ENCODE peak calls at places on chromosomes 13 and 19, in five cellular contexts. J is epithelial cell of esophagus, B is uterus, T is HCT116, Z is fibroblast of pulmonary artery. P is an unnamed sample.

GRCh38 chr19:42279902-42280760 is 11.1 kb downstream of the CIC start:
- DNase-seq in J (peak; percentile 86), B (peak; percentile 94), T (peak; percentile 77), Z (peak; percentile 93), P (peak; percentile 93)

GRCh38 chr19:13831560-13832056 is 36.4 kb downstream of the ZSWIM4 start:
- DNase-seq in J (peak; percentile 53), B (peak; percentile 15), T (no peak), Z (no peak), P (no peak)

GRCh38 chr19:44607049-44607448 is 6.3 kb upstream of the IGSF23 start:
- DNase-seq in J (peak; percentile 76), B (no peak), T (no peak), Z (peak; percentile 69), P (no peak)

GRCh38 chr13:113140677-113141590 is 17.5 kb upstream of the PROZ start:
- DNase-seq in J (no peak), B (no peak), T (no peak), Z (no peak), P (no peak)

GRCh38 chr19:54439174-54439851 is 9.7 kb upstream of the LENG8 start:
- DNase-seq in J (peak; percentile 69), B (no peak), T (no peak), Z (peak; percentile 55), P (peak; percentile 57)

GRCh38 chr19:57850553-57851017 is 926 bp downstream of the ZNF587 start:
- DNase-seq in J (peak; percentile 73), B (no peak), T (no peak), Z (peak; percentile 45), P (peak; percentile 73)

GRCh38 chr13:34156841-34157365 is 339.0 kb downstream of the RFC3 start:
- DNase-seq in J (peak; percentile 99), B (peak; percentile 71), T (peak; percentile 92), Z (peak; percentile 95), P (peak; percentile 80)

GRCh38 chr19:54462072-54462712 is 1.4 kb downstream of the LENG9 start:
- DNase-seq in J (no peak), B (no peak), T (no peak), Z (no peak), P (no peak)

GRCh38 chr19:57941593-57941992 is 5.9 kb downstream of the ZNF256 start:
- DNase-seq in J (no peak), B (no peak), T (no peak), Z (no peak), P (no peak)

GRCh38 chr13:45393941-45394570 is 24.1 kb downstream of the SLC25A30 start:
- DNase-seq in J (peak; percentile 75), B (no peak), T (peak; percentile 45), Z (peak; percentile 67), P (peak; percentile 71)
- H3K4me3 ChIP-seq in J (no peak overlapping the region), B (no peak overlapping the region), T (no peak overlapping the region), Z (no peak overlapping the region), P (no peak overlapping the region)

GRCh38 chr13:20159646-20160345 is 1.1 kb downstream of the GJA3 start:
- DNase-seq in J (no peak), B (no peak), T (no peak), Z (peak; percentile 32), P (no peak)

GRCh38 chr13:20161951-20162300 is 1.1 kb upstream of the GJA3 start:
- DNase-seq in J (no peak), B (no peak), T (no peak), Z (no peak), P (no peak)

GRCh38 chr13:20160346-20161274 is at the start of gene GJA3:
- DNase-seq in J (peak; percentile 73), B (no peak), T (no peak), Z (peak; percentile 19), P (peak; percentile 55)

GRCh38 chr13:20157387-20157786 is 3.5 kb downstream of the GJA3 start:
- DNase-seq in J (no peak), B (no peak), T (no peak), Z (no peak), P (no peak)

GRCh38 chr13:20161275-20161950 is 561 bp upstream of the GJA3 start:
- DNase-seq in J (no peak), B (no peak), T (no peak), Z (no peak), P (no peak)
- H3K4me3 ChIP-seq in J (peak overlapping the region; percentile 42), B (no peak overlapping the region), T (peak overlapping the region; percentile 65), Z (peak overlapping the region; percentile 43), P (peak overlapping the region; percentile 44)

DNA sequence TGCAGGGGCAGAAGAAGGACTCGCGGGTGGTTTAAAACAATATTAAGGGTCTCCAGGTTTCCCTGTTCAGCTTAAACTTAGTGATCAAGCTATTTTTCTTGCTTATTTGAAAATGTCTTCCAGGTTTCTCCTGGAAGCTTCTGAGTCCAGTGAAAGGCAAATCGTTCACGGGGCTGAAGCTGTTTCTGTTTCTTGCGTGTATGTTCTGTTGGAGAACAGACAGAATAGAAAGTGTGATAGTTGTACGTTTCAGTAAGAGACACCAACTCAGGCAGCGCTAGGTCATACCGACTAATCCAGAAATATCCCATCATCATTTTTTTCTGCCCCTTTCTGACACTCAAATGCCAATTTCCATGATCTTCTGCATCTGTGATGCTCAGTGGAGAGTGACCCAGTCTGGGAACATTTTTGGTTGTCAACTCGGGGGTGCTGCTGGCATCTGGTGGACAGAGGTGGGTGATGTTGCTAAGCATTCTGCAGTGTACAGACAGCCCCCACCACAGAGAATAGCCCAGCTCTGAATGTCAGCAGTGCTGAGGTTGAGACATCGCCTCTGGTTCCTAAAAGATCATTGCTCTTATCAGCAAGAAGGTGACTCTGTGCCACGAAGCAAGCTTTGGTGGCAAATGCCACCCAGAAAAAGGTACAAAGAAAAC is 4.3 kb downstream of the KLF2 start:
- DNase-seq in J (no peak), B (no peak), T (no peak), Z (peak; percentile 76), P (peak; percentile 23)
- H3K4me3 ChIP-seq in J (no peak overlapping the region), B (no peak overlapping the region), T (no peak overlapping the region), Z (peak overlapping the region; percentile 89), P (no peak overlapping the region)

GRCh38 chr19:29400917-29401711 is 124.7 kb upstream of the VSTM2B start:
- DNase-seq in J (no peak), B (no peak), T (no peak), Z (no peak), P (no peak)
- H3K4me3 ChIP-seq in J (no peak overlapping the region), B (no peak overlapping the region), T (no peak overlapping the region), Z (no peak overlapping the region), P (no peak overlapping the region)

DNA sequence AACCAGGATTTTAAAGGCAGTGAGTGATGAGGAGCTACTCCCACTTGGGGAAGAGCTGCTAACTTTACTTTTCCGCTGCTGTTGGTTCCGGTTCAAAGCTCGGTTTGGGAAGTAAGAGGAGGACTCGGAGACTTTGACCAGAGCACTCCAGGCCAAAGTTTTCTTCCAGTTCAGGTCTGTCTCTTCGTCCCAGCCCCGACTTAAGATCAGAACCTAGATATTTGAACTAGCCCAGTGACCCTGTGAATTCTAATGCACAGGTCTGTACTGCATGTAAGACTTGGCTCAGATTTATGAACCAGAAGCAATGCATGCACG is 2.0 kb downstream of the COL4A2 start:
- DNase-seq in J (no peak), B (peak; percentile 16), T (no peak), Z (no peak), P (no peak)
- H3K4me3 ChIP-seq in J (peak overlapping the region; percentile 61), B (peak overlapping the region; percentile 85), T (no peak overlapping the region), Z (peak overlapping the region; percentile 87), P (no peak overlapping the region)